ENCODE peak calls at places on chromosomes 1 and 21, in five cellular contexts. V is SK-N-SH, Y is spleen, F is SK-N-MC, U is prostate gland. R is an unnamed sample.

GRCh38 chr21:32520885-32521735 is 64.2 kb downstream of the TCP10L start:
- DNase-seq in U (peak), V (peak), F (no peak), Y (peak), R (no peak)

GRCh38 chr1:38586993-38587646 is 272.5 kb downstream of the RRAGC start:
- DNase-seq in U (no peak), F (no peak), Y (peak), V (peak), R (peak)

GRCh38 chr1:7389786-7390603 is 381.1 kb upstream of the VAMP3 start:
- DNase-seq in Y (peak), U (no peak), V (peak), F (no peak), R (no peak)

GRCh38 chr1:230215049-230215448 is 148.0 kb downstream of the GALNT2 start:
- DNase-seq in Y (no peak), F (no peak), V (no peak), U (no peak), R (no peak)

GRCh38 chr1:206895837-206896242 is 1.4 kb upstream of the IL24 start:
- DNase-seq in Y (no peak), U (peak), F (no peak), V (no peak), R (no peak)

GRCh38 chr1:41242645-41243171 is 602 bp upstream of the SCMH1 start:
- DNase-seq in Y (no peak), F (no peak), U (peak), V (no peak), R (no peak)

GRCh38 chr1:243855616-243856318 is 5.7 kb upstream of the AKT3 start:
- DNase-seq in V (no peak), U (no peak), Y (no peak), F (no peak), R (no peak)

GRCh38 chr1:44881011-44881632 is 38.1 kb upstream of the PTCH2 start:
- DNase-seq in F (no peak), V (peak), U (no peak), Y (no peak), R (no peak)

GRCh38 chr1:112444269-112444668 is 48.3 kb downstream of the CTTNBP2NL start:
- DNase-seq in Y (no peak), V (no peak), U (no peak), F (no peak), R (no peak)

GRCh38 chr1:239841635-239842034 is 250.0 kb upstream of the FMN2 start:
- DNase-seq in F (no peak), Y (no peak), V (no peak), U (no peak), R (no peak)

DNA sequence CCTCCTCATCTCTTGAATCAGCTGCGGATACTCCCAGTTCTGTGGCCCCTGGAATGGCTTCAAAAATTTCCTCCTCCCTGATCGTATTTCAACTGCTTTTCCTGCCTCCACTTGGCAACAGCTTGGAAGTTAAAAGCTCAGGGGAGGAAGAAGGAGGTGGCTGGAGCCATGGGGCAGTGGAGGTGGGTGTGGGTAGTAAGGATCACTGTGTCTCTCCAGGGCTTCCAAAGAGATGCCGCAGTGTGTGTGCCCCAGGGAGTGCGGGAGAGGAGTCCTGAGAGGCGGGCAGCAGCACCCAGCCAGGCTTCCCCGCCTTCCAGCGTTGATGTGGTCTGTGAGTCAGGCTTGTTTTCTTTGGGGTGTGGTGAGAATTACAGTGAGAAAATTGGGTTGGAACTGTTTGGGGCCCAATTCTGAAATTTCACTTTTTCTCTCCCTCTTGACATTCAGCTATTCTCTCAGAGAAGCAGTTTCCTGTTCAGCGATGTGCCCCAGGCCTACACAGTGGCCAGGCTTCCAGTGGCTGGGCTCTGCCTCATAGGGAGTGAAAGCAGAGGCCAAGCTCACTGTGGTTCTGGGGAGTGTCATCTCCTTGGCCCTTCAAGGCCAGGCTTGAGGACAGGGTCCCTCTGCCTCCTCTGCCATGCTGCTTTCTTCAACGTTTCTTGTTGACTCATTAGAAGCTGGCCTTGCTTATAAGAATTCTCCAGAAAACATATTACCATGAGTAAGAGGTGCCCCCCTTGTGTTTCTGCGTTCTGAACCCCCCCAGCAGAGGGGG is 69.0 kb downstream of the PGM1 start:
- DNase-seq in V (no peak), F (no peak), U (no peak), Y (no peak), R (no peak)
- TF ChIP-seq POLR2AphosphoS5 in V (no peak), F (no peak), U (peak), Y (no peak), R (no peak)

GRCh38 chr1:194241215-194241614 is 1054.8 kb upstream of the B3GALT2 start:
- DNase-seq in F (no peak), V (no peak), U (no peak), Y (no peak), R (no peak)
- TF ChIP-seq POLR2AphosphoS5 in F (no peak), V (no peak), U (no peak), Y (no peak), R (no peak)

GRCh38 chr1:233253231-233254038 is 42.1 kb downstream of the PCNX2 start:
- DNase-seq in V (no peak), U (no peak), Y (no peak), F (no peak), R (no peak)

GRCh38 chr1:233255145-233255544 is 40.4 kb downstream of the PCNX2 start:
- DNase-seq in V (no peak), Y (no peak), F (no peak), U (no peak), R (no peak)

GRCh38 chr1:233252436-233252835 is 43.1 kb downstream of the PCNX2 start:
- DNase-seq in F (no peak), V (no peak), Y (no peak), U (peak), R (no peak)

GRCh38 chr1:233256191-233256590 is 39.3 kb downstream of the PCNX2 start:
- DNase-seq in U (no peak), V (peak), Y (no peak), F (no peak), R (no peak)

GRCh38 chr1:233254039-233254362 is 41.5 kb downstream of the PCNX2 start:
- DNase-seq in U (no peak), V (no peak), Y (no peak), F (no peak), R (no peak)
- TF ChIP-seq POLR2AphosphoS5 in U (no peak), V (no peak), Y (no peak), F (no peak), R (no peak)

GRCh38 chr1:18954270-18955071 is 2.0 kb downstream of the IFFO2 start:
- DNase-seq in F (no peak), U (no peak), V (no peak), Y (no peak), R (no peak)

GRCh38 chr1:18957136-18957521 is 653 bp upstream of the IFFO2 start:
- DNase-seq in Y (no peak), V (peak), U (no peak), F (no peak), R (no peak)

GRCh38 chr1:18956189-18957135 is at the start of gene IFFO2:
- DNase-seq in V (peak), U (peak), Y (peak), F (no peak), R (peak)

GRCh38 chr1:18955116-18955441 is 1.4 kb downstream of the IFFO2 start:
- DNase-seq in F (no peak), Y (no peak), U (no peak), V (no peak), R (no peak)

GRCh38 chr1:18955442-18956188 is 861 bp downstream of the IFFO2 start:
- DNase-seq in U (peak), F (no peak), Y (peak), V (peak), R (peak)
- TF ChIP-seq POLR2AphosphoS5 in U (peak), F (no peak), Y (no peak), V (no peak), R (no peak)

DNA sequence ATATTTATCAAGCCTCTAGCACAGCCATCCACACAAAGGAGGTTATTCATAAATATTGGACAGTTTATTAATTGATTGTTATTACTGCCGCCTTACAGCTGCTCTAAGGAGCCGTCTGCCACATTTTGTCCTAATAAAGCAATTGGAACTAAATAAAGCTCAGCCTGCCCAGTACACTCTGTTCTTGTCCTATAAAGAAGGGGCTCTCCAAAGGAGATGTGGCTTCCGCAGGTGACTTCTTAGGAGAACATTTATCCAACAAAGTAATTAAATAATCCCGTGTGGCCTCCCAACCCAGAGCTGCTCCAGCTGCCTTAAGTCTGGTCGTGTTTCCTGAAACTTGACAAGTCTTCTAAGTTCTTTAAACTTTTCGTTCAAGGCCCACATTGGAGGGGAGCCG is 497.7 kb downstream of the NPHP4 start:
- DNase-seq in F (no peak), U (peak), V (no peak), Y (peak), R (no peak)
- TF ChIP-seq POLR2AphosphoS5 in F (no peak), U (peak), V (no peak), Y (no peak), R (no peak)

DNA sequence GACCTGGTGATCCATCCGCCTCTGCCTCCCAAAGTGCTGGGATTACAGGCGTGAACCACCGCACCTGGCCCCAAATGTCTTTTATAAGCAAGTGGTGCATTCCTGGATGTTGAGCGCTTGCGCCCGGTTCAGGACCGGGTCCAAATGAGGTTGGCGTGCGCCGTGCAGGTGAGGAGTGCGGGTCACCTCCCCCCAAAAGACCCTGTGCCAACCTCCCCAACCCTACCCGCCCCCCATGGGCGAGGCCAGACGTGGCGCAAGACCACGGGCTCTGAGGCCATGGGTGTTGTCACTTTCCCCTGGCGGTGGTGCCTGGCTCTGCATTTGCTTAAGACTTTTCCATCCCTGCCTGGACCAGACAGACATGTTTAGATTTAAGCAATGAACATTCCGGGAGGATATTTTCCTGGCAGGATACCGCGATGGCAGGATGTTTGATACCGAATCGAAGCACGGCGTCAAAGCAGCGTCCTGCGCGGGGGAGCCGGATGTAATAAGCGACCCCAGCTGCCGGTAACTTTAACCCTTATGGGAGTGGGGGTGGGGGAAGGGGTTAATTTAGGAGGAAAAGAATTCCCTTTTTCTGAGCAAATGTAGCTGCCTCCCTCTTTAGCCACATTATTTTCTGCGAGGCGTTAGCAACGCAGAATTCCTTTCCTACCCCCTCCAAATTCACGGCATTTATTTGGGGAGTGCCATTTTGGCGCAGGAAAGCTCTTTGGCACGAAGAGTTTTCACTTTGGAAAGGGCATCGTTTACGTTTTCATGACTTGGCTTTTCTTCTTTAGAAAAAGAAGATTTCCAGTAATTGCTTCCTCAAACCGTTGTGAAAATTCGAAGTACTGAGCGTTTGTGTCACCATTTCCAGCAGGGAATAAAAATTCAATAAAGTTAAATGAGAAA is 27.8 kb upstream of the RNF187 start:
- DNase-seq in Y (peak), V (peak), U (no peak), F (no peak), R (peak)
- TF ChIP-seq POLR2AphosphoS5 in Y (peak), V (no peak), U (no peak), F (no peak), R (no peak)

GRCh38 chr21:28427356-28428022 is 565.2 kb downstream of the LTN1 start:
- DNase-seq in F (no peak), V (no peak), Y (no peak), U (no peak), R (no peak)
- TF ChIP-seq POLR2AphosphoS5 in F (no peak), V (no peak), Y (no peak), U (no peak), R (no peak)

DNA sequence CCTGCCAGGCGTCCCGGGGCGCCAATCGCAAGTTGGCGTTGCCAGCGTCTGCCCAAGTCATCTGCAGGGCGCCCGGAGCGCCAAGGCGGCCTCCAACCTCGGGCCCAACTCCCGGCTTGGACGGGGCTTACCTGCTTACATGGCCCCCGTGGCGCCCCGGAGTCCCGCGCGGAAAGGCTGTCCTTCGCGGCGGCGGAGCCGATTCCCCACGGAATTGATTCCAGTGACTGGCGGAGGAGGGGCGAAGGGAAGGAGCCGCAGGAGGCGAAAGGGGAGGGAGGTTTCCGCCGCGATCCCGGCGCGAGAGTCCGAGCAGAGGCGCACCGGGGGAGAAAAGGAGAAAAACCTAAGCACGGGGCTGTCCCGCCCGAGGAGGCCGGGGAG is 358 bp downstream of the PTPN14 start:
- DNase-seq in U (peak), Y (peak), F (no peak), V (peak), R (no peak)
- TF ChIP-seq POLR2AphosphoS5 in U (no peak), Y (no peak), F (no peak), V (no peak), R (no peak)

GRCh38 chr1:181445436-181445835 is 37.9 kb upstream of the CACNA1E start:
- DNase-seq in V (no peak), Y (no peak), F (no peak), U (no peak), R (no peak)

GRCh38 chr1:181448461-181448860 is 34.9 kb upstream of the CACNA1E start:
- DNase-seq in U (no peak), Y (no peak), V (no peak), F (no peak), R (no peak)

GRCh38 chr1:181440510-181440909 is 42.8 kb upstream of the CACNA1E start:
- DNase-seq in F (no peak), Y (no peak), V (no peak), U (no peak), R (no peak)

GRCh38 chr1:181442181-181442525 is 41.2 kb upstream of the CACNA1E start:
- DNase-seq in F (no peak), Y (no peak), U (no peak), V (no peak), R (no peak)

DNA sequence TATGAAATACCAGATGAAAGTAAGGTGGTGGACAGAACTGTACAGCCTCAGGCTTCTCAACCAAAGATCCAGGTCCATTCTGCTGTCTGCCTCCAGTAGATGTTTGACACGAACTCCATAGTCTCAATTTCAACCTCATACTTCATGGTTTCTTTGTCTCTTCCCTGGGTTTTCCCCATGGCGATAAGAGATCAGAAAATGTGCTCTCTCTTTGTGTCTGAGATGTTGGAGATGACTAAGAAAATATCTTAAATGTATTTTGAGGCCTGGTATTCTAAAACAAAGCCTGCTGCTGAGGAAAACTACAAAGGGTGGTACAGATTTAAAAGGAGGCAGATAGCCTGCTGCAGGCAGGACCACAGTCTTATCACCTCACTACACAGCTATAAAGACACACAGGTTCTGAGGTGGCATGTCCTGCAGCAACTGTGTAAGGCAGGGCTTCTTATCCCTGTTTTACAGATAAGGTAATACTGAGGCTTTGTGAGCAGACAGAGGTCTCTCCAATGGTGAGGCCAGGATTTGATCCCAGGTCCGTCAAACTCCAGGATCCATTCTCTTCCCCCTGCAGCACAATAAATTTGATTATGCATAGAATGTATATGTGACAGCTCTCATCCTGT is 40.0 kb upstream of the CACNA1E start:
- DNase-seq in F (no peak), V (no peak), U (no peak), Y (no peak), R (no peak)
- TF ChIP-seq POLR2AphosphoS5 in F (no peak), V (no peak), U (no peak), Y (no peak), R (no peak)

DNA sequence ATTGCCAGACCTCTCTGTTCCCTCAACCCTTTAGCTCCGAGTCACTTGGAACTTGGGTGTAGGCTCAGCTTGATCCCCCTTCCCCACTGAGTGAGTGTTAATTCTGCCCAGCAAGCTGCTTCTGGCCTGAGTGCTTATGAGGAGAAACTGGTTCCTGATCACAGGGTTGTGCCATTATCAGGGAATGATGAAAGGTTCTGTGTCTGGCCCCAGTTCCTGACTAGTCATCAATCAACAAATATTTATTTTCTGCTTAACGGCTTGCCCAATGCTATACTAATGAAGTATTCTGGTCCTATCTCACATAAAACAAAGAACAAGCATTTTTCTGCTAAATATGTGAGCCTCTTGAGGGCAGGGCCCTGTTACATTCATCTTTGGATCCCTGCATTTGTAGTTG is 20.8 kb downstream of the CC2D1B start:
- DNase-seq in F (no peak), U (no peak), V (no peak), Y (no peak), R (no peak)
- TF ChIP-seq POLR2AphosphoS5 in F (no peak), U (no peak), V (no peak), Y (no peak), R (no peak)